ENCODE peak calls at places on chromosome 4, in nine cellular contexts. M, H, G, E, C, N, R, W and J are unnamed samples.

GRCh38 chr4:165347647-165348569 is 20.4 kb downstream of the MSMO1 start:
- DNase-seq in M (no peak), C (no peak), W (no peak), R (no peak), H (no peak), N (no peak), E (no peak), G (no peak), J (no peak)

GRCh38 chr4:121950680-121951569 is 935 bp downstream of the TRPC3 start:
- DNase-seq in G (no peak), C (peak; percentile 13), E (no peak), M (no peak), R (peak; percentile 49), N (no peak), H (peak; percentile 14), W (peak; percentile 32), J (peak; percentile 39)

GRCh38 chr4:183343730-183344129 is 21.5 kb upstream of the CLDN24 start:
- DNase-seq in E (no peak), M (no peak), H (no peak), R (no peak), W (no peak), G (no peak), N (no peak), C (no peak), J (no peak)

GRCh38 chr4:165379662-165380061 is 854 bp downstream of the CPE start:
- DNase-seq in N (no peak), R (peak; percentile 46), W (no peak), G (peak; percentile 79), E (no peak), M (no peak), H (no peak), C (no peak), J (peak; percentile 62)

GRCh38 chr4:14994242-14994641 is 8.0 kb upstream of the CPEB2 start:
- DNase-seq in W (no peak), R (no peak), C (no peak), N (no peak), E (peak; percentile 77), H (peak; percentile 87), G (peak; percentile 42), M (no peak), J (no peak)

GRCh38 chr4:182862921-182863320 is 54.3 kb downstream of the DCTD start:
- DNase-seq in E (no peak), M (no peak), H (peak; percentile 27), C (no peak), G (no peak), R (no peak), W (peak; percentile 77), N (no peak), J (no peak)

GRCh38 chr4:155667538-155668511 is 1.2 kb downstream of the GUCY1A1 start:
- DNase-seq in M (no peak), W (peak; percentile 56), C (no peak), R (peak; percentile 60), G (peak; percentile 6), E (no peak), H (peak; percentile 40), N (no peak), J (peak; percentile 70)

GRCh38 chr4:858136-858535 is 32.2 kb upstream of the CPLX1 start:
- DNase-seq in M (no peak), G (no peak), N (no peak), W (no peak), R (no peak), E (no peak), H (no peak), C (no peak), J (no peak)

GRCh38 chr4:10091531-10092181 is 24.9 kb downstream of the WDR1 start:
- DNase-seq in E (no peak), C (no peak), M (no peak), W (no peak), N (no peak), H (no peak), G (no peak), R (no peak), J (no peak)

GRCh38 chr4:25129926-25130325 is 30.3 kb downstream of the SEPSECS start:
- DNase-seq in H (no peak), E (no peak), M (no peak), W (no peak), G (no peak), N (no peak), C (no peak), R (no peak), J (no peak)

GRCh38 chr4:139227729-139228404 is 50.8 kb upstream of the ELF2 start:
- DNase-seq in R (no peak), H (peak; percentile 28), W (no peak), N (no peak), E (peak; percentile 34), M (peak; percentile 51), C (no peak), G (no peak), J (no peak)

GRCh38 chr4:48699470-48699869 is 80.6 kb downstream of the FRYL start:
- DNase-seq in G (peak; percentile 1), N (no peak), C (no peak), H (peak; percentile 84), E (no peak), W (no peak), R (peak; percentile 21), M (no peak), J (no peak)
- H3K4me3 ChIP-seq in G (peak overlapping the region; percentile 29), N (no peak overlapping the region), C (peak overlapping the region; percentile 11), H (peak overlapping the region; percentile 10), E (no peak overlapping the region), W (no peak overlapping the region), R (peak overlapping the region; percentile 11), M (no peak overlapping the region), J (no peak overlapping the region)

GRCh38 chr4:61773655-61774245 is 573.6 kb downstream of the ADGRL3 start:
- DNase-seq in E (no peak), C (no peak), M (no peak), H (no peak), R (no peak), G (no peak), W (no peak), N (no peak), J (peak; percentile 14)

GRCh38 chr4:61772116-61772515 is 572.0 kb downstream of the ADGRL3 start:
- DNase-seq in N (no peak), E (no peak), R (no peak), G (peak; percentile 46), M (no peak), W (no peak), H (peak; percentile 80), C (no peak), J (no peak)

DNA sequence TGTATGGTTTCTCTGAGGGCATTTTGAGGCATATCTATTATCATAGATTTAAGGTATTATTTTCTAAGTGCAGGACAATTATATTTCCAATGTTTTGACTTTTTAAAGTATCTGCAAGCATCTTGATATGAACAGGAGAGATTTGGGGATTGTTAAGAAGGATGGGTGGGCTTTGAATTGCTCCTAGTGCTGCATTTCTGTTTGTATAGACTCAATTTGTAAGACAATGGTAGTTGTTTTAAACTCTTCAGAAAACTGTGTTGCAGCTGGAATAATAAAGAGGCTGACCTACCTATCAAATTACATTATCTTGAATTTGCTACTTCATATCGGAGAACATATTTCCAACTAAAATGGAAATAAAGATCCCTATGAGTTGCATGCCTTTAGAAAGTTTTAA is 570.3 kb downstream of the ADGRL3 start:
- DNase-seq in M (no peak), R (no peak), G (no peak), W (no peak), C (no peak), E (no peak), N (peak; percentile 16), H (no peak), J (no peak)
- H3K4me3 ChIP-seq in M (no peak overlapping the region), R (no peak overlapping the region), G (no peak overlapping the region), W (no peak overlapping the region), C (no peak overlapping the region), E (no peak overlapping the region), N (no peak overlapping the region), H (no peak overlapping the region), J (no peak overlapping the region)

GRCh38 chr4:133152801-133153526 is 3.9 kb downstream of the PCDH10 start:
- DNase-seq in C (no peak), N (no peak), H (peak; percentile 6), R (peak; percentile 23), W (no peak), E (no peak), G (peak; percentile 13), M (no peak), J (peak; percentile 43)
- H3K4me3 ChIP-seq in C (peak overlapping the region; percentile 35), N (no peak overlapping the region), H (no peak overlapping the region), R (peak overlapping the region; percentile 48), W (no peak overlapping the region), E (no peak overlapping the region), G (peak overlapping the region; percentile 71), M (no peak overlapping the region), J (peak overlapping the region; percentile 57)

DNA sequence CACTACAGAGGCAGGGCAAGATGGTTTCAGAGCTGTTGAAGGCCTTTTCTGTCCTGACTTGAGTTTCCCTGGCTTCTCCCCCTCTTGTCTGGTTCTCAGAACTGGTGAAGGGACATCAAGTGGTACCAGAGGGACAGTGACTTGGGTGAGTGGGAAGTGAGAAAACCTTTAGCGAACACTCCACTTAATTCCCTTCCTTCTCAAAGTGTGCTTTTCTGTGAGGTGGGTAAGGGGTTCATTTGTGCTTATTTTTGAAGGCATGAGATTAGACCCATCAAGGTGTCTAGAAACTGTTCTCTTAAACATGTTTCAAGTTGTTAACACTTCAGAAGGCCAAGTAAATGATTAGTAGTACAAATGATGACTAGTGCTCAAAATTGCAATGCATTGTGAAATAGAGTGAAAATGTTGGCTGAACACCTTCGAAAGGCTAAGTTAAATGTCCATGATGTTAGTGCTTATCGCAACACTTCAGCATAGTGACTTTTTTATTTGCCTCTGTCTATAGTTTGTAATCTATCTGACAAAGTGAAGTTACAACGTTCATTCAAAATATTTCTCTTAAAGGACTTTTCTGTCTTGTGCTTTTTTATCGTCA is 2.8 kb downstream of the AREG start:
- DNase-seq in G (no peak), W (no peak), E (no peak), H (peak; percentile 49), M (no peak), C (no peak), N (no peak), R (no peak), J (no peak)
- H3K4me3 ChIP-seq in G (peak overlapping the region; percentile 7), W (peak overlapping the region; percentile 2), E (no peak overlapping the region), H (peak overlapping the region; percentile 88), M (no peak overlapping the region), C (peak overlapping the region; percentile 86), N (no peak overlapping the region), R (peak overlapping the region; percentile 12), J (no peak overlapping the region)

DNA sequence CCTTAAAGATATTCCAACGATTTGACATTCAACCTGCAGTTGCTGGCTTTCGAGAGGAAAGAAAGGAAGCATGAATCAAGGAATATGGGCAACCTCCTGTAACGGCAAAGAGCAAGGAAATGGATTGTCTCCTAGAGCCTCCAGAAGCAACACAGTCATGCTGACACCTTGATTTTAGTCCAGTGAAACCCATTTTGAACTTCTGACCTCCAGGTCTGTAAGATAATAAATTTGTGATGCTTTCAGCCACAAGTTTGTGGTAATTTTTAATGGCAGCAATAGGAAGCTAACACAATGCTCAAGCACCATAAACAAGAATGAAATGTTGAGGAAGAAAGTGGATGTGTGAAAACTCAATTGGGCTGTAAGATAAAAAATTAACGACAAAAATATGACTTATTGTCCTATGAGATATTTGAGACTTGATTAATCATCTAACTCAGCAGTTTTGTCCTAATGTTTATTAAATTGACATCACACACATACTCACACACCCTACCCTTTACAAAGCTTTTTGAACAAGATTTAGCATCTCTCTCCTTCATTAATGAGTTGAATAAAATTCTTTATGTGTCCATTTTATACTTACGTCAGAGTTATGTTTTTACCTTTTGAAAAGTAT is 857.2 kb upstream of the INTU start:
- DNase-seq in M (no peak), R (no peak), N (no peak), W (no peak), E (no peak), C (no peak), H (no peak), G (no peak), J (no peak)
- H3K4me3 ChIP-seq in M (no peak overlapping the region), R (no peak overlapping the region), N (no peak overlapping the region), W (no peak overlapping the region), E (no peak overlapping the region), C (no peak overlapping the region), H (no peak overlapping the region), G (no peak overlapping the region), J (no peak overlapping the region)